ENCODE peak calls at places on chromosome 12, in nine cellular contexts. N, U, I, G, L, X, C, M and D are unnamed samples.
A peak's percentile ranks its signal among the peaks of the same experiment; 100 is the strongest.

GRCh38 chr12:94100254-94100653 is 48.1 kb upstream of the PLXNC1 start:
- DNase-seq in N (no peak), U (no peak), I (no peak), G (no peak), L (no peak), X (no peak), C (peak; percentile 38), M (peak; percentile 62), D (no peak)

GRCh38 chr12:52636189-52636588 is 15.8 kb downstream of the KRT2 start:
- DNase-seq in N (no peak), U (no peak), I (no peak), G (no peak), L (no peak), X (peak; percentile 44), C (no peak), M (no peak), D (no peak)

GRCh38 chr12:10283028-10283427 is 24.6 kb upstream of the KLRD1 start:
- DNase-seq in N (no peak), U (no peak), I (no peak), G (no peak), L (no peak), X (no peak), C (no peak), M (no peak), D (no peak)

GRCh38 chr12:79737875-79738718 is 47.3 kb upstream of the PAWR start:
- DNase-seq in N (peak; percentile 2), U (peak; percentile 52), I (no peak), G (no peak), L (peak; percentile 57), X (no peak), C (no peak), M (peak; percentile 49), D (no peak)

GRCh38 chr12:109618091-109618490 is 44.5 kb downstream of the MVK start:
- DNase-seq in N (no peak), U (no peak), I (no peak), G (no peak), L (no peak), X (no peak), C (no peak), M (no peak), D (no peak)

GRCh38 chr12:14654416-14654815 is 42.0 kb downstream of the GUCY2C start:
- DNase-seq in N (no peak), U (no peak), I (no peak), G (no peak), L (no peak), X (no peak), C (no peak), M (no peak), D (no peak)

GRCh38 chr12:82758743-82759142 is 72.0 kb downstream of the TMTC2 start:
- DNase-seq in N (no peak), U (no peak), I (no peak), G (no peak), L (no peak), X (no peak), C (no peak), M (no peak), D (no peak)

GRCh38 chr12:988616-989015 is 2.4 kb upstream of the ERC1 start:
- DNase-seq in N (no peak), U (no peak), I (no peak), G (no peak), L (no peak), X (no peak), C (no peak), M (no peak), D (no peak)

GRCh38 chr12:122322501-122322900 is 56.2 kb upstream of the VPS33A start:
- DNase-seq in N (no peak), U (no peak), I (no peak), G (no peak), L (no peak), X (no peak), C (no peak), M (no peak), D (no peak)

GRCh38 chr12:5073838-5074237 is 30.2 kb downstream of the KCNA5 start:
- DNase-seq in N (no peak), U (no peak), I (no peak), G (no peak), L (no peak), X (no peak), C (no peak), M (no peak), D (no peak)

GRCh38 chr12:45756666-45757065 is 27.2 kb downstream of the ARID2 start:
- DNase-seq in N (no peak), U (no peak), I (no peak), G (no peak), L (no peak), X (no peak), C (no peak), M (no peak), D (no peak)

GRCh38 chr12:40382217-40382616 is 157.4 kb downstream of the LRRK2 start:
- DNase-seq in N (no peak), U (no peak), I (no peak), G (no peak), L (no peak), X (no peak), C (no peak), M (no peak), D (no peak)

GRCh38 chr12:50425859-50426258 is 25.2 kb downstream of the LARP4 start:
- DNase-seq in N (no peak), U (no peak), I (no peak), G (no peak), L (no peak), X (no peak), C (no peak), M (no peak), D (no peak)

GRCh38 chr12:107649615-107650014 is 36.0 kb upstream of the PWP1 start:
- DNase-seq in N (no peak), U (no peak), I (no peak), G (no peak), L (no peak), X (no peak), C (no peak), M (no peak), D (peak; percentile 2)

GRCh38 chr12:76720068-76720467 is 43.8 kb upstream of the ZDHHC17 start:
- DNase-seq in N (no peak), U (no peak), I (no peak), G (no peak), L (no peak), X (no peak), C (no peak), M (no peak), D (no peak)

GRCh38 chr12:68870011-68870410 is 62.0 kb downstream of the MDM2 start:
- DNase-seq in N (no peak), U (no peak), I (no peak), G (no peak), L (no peak), X (no peak), C (no peak), M (no peak), D (no peak)

DNA sequence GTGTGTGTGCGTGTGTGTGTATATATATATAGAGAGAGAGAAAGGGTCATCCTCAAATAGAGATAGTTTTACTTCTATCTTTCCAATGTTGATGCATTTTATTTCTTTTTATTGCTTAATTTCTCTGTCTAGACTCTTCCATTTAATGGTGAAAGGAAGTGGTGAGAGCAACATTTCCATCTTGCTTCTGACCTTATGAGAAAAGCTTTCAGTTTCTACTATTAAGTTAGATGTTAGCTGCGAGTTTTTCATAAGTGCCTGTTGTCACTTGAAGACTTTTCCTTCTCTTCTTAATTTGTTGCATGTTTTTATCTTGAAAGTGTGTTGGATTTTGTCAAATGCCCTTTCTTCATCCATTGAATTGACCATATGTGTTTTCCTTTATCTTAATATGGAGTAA is 304.4 kb upstream of the FAR2 start:
- DNase-seq in N (no peak), U (no peak), I (no peak), G (no peak), L (no peak), X (no peak), C (no peak), M (no peak), D (no peak)
- H3K27ac ChIP-seq in N (no peak overlapping the region), U (no peak overlapping the region), I (no peak overlapping the region), G (no peak overlapping the region), L (no peak overlapping the region), X (no peak overlapping the region), C (no peak overlapping the region), M (no peak overlapping the region), D (no peak overlapping the region)

GRCh38 chr12:95115641-95116040 is 42.2 kb upstream of the NR2C1 start:
- DNase-seq in N (no peak), U (no peak), I (no peak), G (no peak), L (no peak), X (no peak), C (no peak), M (no peak), D (no peak)

GRCh38 chr12:95116341-95116740 is 42.9 kb upstream of the NR2C1 start:
- DNase-seq in N (no peak), U (no peak), I (no peak), G (no peak), L (no peak), X (no peak), C (no peak), M (no peak), D (no peak)

GRCh38 chr12:95116773-95117172 is 43.4 kb upstream of the NR2C1 start:
- DNase-seq in N (no peak), U (peak; percentile 36), I (no peak), G (no peak), L (no peak), X (no peak), C (no peak), M (no peak), D (no peak)

GRCh38 chr12:95118138-95118787 is 44.8 kb upstream of the NR2C1 start:
- DNase-seq in N (no peak), U (peak; percentile 57), I (no peak), G (no peak), L (no peak), X (no peak), C (no peak), M (no peak), D (no peak)

DNA sequence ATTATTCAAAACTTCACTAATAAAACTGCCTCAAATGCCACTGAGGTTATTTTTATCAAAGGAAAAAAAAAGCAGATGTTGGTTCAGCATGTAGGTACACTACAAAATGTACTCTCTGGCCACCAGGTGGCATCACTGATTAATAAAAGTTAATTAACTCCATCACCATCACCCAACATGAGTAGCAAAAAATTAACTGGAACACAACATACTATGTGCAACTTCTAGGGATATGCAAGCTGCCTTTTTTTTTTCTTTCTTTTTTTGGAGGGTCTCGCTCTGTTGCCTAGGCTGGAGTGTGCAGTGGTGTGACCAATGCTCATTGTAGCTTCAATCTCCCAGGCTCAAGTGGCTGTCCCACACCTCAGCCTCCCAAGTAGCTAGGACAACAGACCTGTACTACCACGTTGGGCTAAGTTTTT is 43.8 kb upstream of the NR2C1 start:
- DNase-seq in N (peak; percentile 15), U (peak; percentile 65), I (peak; percentile 18), G (no peak), L (peak; percentile 66), X (no peak), C (no peak), M (peak; percentile 83), D (peak; percentile 12)
- H3K27ac ChIP-seq in N (no peak overlapping the region), U (peak overlapping the region; percentile 86), I (no peak overlapping the region), G (peak overlapping the region; percentile 59), L (peak overlapping the region; percentile 60), X (no peak overlapping the region), C (no peak overlapping the region), M (no peak overlapping the region), D (no peak overlapping the region)

GRCh38 chr12:51591020-51591901 is at the start of gene SCN8A:
- DNase-seq in N (peak; percentile 28), U (peak; percentile 46), I (no peak), G (no peak), L (peak; percentile 27), X (peak; percentile 77), C (peak; percentile 27), M (peak; percentile 40), D (peak; percentile 27)
- H3K27ac ChIP-seq in N (no peak within 1 kb of the TSS), U (peak within 1 kb of the TSS; percentile 93), I (no peak within 1 kb of the TSS), G (no peak within 1 kb of the TSS), L (no peak within 1 kb of the TSS), X (no peak within 1 kb of the TSS), C (no peak within 1 kb of the TSS), M (no peak within 1 kb of the TSS), D (peak within 1 kb of the TSS; percentile 52)

GRCh38 chr12:71129364-71129763 is 28.4 kb downstream of the TSPAN8 start:
- DNase-seq in N (no peak), U (no peak), I (no peak), G (no peak), L (no peak), X (no peak), C (no peak), M (no peak), D (no peak)
- H3K27ac ChIP-seq in N (no peak overlapping the region), U (no peak overlapping the region), I (no peak overlapping the region), G (no peak overlapping the region), L (no peak overlapping the region), X (no peak overlapping the region), C (no peak overlapping the region), M (no peak overlapping the region), D (no peak overlapping the region)